ENCODE peak calls at places on chromosome 1, in ten cellular contexts. One of them, this sample, is unnamed.

GRCh38 chr1:37068897-37069296 is 34.6 kb upstream of the GRIK3 start:
- DNase-seq in CD8-positive, alpha-beta T cell: no peak
- DNase-seq in HFFc6: no peak
- DNase-seq in fibroblast of the aortic adventitia: no peak
- DNase-seq in transverse colon: no peak
- DNase-seq in GM13976: no peak
- DNase-seq in glutamatergic neuron: peak
- DNase-seq in endothelial cell of umbilical vein: no peak
- DNase-seq in brain microvascular endothelial cell: no peak
- DNase-seq in ovary: no peak
- DNase-seq in this sample: no peak

GRCh38 chr1:43632135-43632670 is 17.7 kb upstream of the KDM4A start:
- DNase-seq in transverse colon: no peak
- DNase-seq in glutamatergic neuron: no peak
- DNase-seq in ovary: no peak
- DNase-seq in HFFc6: no peak
- DNase-seq in CD8-positive, alpha-beta T cell: no peak
- DNase-seq in fibroblast of the aortic adventitia: no peak
- DNase-seq in endothelial cell of umbilical vein: no peak
- DNase-seq in brain microvascular endothelial cell: no peak
- DNase-seq in GM13976: no peak
- DNase-seq in this sample: no peak

GRCh38 chr1:44515416-44515815 is 110.4 kb downstream of the RNF220 start:
- DNase-seq in ovary: no peak
- DNase-seq in brain microvascular endothelial cell: no peak
- DNase-seq in HFFc6: peak
- DNase-seq in endothelial cell of umbilical vein: no peak
- DNase-seq in glutamatergic neuron: no peak
- DNase-seq in CD8-positive, alpha-beta T cell: no peak
- DNase-seq in GM13976: no peak
- DNase-seq in fibroblast of the aortic adventitia: peak
- DNase-seq in transverse colon: no peak
- DNase-seq in this sample: no peak

GRCh38 chr1:112706505-112707216 is at the start of gene RHOC:
- DNase-seq in brain microvascular endothelial cell: peak
- DNase-seq in GM13976: peak
- DNase-seq in glutamatergic neuron: peak
- DNase-seq in HFFc6: no peak
- DNase-seq in CD8-positive, alpha-beta T cell: peak
- DNase-seq in fibroblast of the aortic adventitia: peak
- DNase-seq in transverse colon: peak
- DNase-seq in endothelial cell of umbilical vein: no peak
- DNase-seq in ovary: peak
- DNase-seq in this sample: no peak

GRCh38 chr1:220966473-220966872 is 87.2 kb downstream of the HLX start:
- DNase-seq in brain microvascular endothelial cell: no peak
- DNase-seq in endothelial cell of umbilical vein: no peak
- DNase-seq in CD8-positive, alpha-beta T cell: no peak
- DNase-seq in HFFc6: no peak
- DNase-seq in ovary: no peak
- DNase-seq in fibroblast of the aortic adventitia: no peak
- DNase-seq in GM13976: no peak
- DNase-seq in glutamatergic neuron: no peak
- DNase-seq in transverse colon: no peak
- DNase-seq in this sample: no peak

GRCh38 chr1:78279051-78279450 is 211.7 kb upstream of the PTGFR start:
- DNase-seq in ovary: no peak
- DNase-seq in brain microvascular endothelial cell: peak
- DNase-seq in endothelial cell of umbilical vein: no peak
- DNase-seq in fibroblast of the aortic adventitia: peak
- DNase-seq in GM13976: no peak
- DNase-seq in glutamatergic neuron: no peak
- DNase-seq in transverse colon: no peak
- DNase-seq in CD8-positive, alpha-beta T cell: no peak
- DNase-seq in HFFc6: peak
- DNase-seq in this sample: no peak

GRCh38 chr1:109625176-109625575 is 5.5 kb downstream of the AMPD2 start:
- DNase-seq in transverse colon: no peak
- DNase-seq in GM13976: no peak
- DNase-seq in fibroblast of the aortic adventitia: no peak
- DNase-seq in glutamatergic neuron: no peak
- DNase-seq in ovary: no peak
- DNase-seq in HFFc6: no peak
- DNase-seq in CD8-positive, alpha-beta T cell: no peak
- DNase-seq in brain microvascular endothelial cell: no peak
- DNase-seq in endothelial cell of umbilical vein: no peak
- DNase-seq in this sample: no peak

GRCh38 chr1:186404454-186405051 is 28.9 kb downstream of the ODR4 start:
- DNase-seq in CD8-positive, alpha-beta T cell: no peak
- DNase-seq in glutamatergic neuron: no peak
- DNase-seq in endothelial cell of umbilical vein: peak
- DNase-seq in brain microvascular endothelial cell: peak
- DNase-seq in transverse colon: no peak
- DNase-seq in HFFc6: peak
- DNase-seq in fibroblast of the aortic adventitia: peak
- DNase-seq in GM13976: peak
- DNase-seq in ovary: no peak
- DNase-seq in this sample: no peak

GRCh38 chr1:33256335-33256700 is at the start of gene ZNF362:
- DNase-seq in HFFc6: peak
- DNase-seq in endothelial cell of umbilical vein: peak
- DNase-seq in GM13976: peak
- DNase-seq in glutamatergic neuron: peak
- DNase-seq in transverse colon: peak
- DNase-seq in brain microvascular endothelial cell: peak
- DNase-seq in fibroblast of the aortic adventitia: peak
- DNase-seq in ovary: peak
- DNase-seq in CD8-positive, alpha-beta T cell: peak
- DNase-seq in this sample: no peak

GRCh38 chr1:11651017-11651416 is 3.2 kb downstream of the FBXO2 start:
- DNase-seq in CD8-positive, alpha-beta T cell: no peak
- DNase-seq in HFFc6: no peak
- DNase-seq in transverse colon: no peak
- DNase-seq in fibroblast of the aortic adventitia: no peak
- DNase-seq in GM13976: no peak
- DNase-seq in glutamatergic neuron: no peak
- DNase-seq in brain microvascular endothelial cell: no peak
- DNase-seq in endothelial cell of umbilical vein: no peak
- DNase-seq in ovary: no peak
- DNase-seq in this sample: no peak

GRCh38 chr1:11649624-11650330 is 4.5 kb downstream of the FBXO2 start:
- DNase-seq in ovary: no peak
- DNase-seq in fibroblast of the aortic adventitia: no peak
- DNase-seq in HFFc6: no peak
- DNase-seq in brain microvascular endothelial cell: no peak
- DNase-seq in transverse colon: no peak
- DNase-seq in GM13976: no peak
- DNase-seq in glutamatergic neuron: no peak
- DNase-seq in endothelial cell of umbilical vein: no peak
- DNase-seq in CD8-positive, alpha-beta T cell: no peak
- DNase-seq in this sample: no peak

GRCh38 chr1:11648732-11649158 is 5.5 kb downstream of the FBXO2 start:
- DNase-seq in CD8-positive, alpha-beta T cell: peak
- DNase-seq in fibroblast of the aortic adventitia: no peak
- DNase-seq in ovary: no peak
- DNase-seq in transverse colon: peak
- DNase-seq in endothelial cell of umbilical vein: no peak
- DNase-seq in glutamatergic neuron: no peak
- DNase-seq in HFFc6: no peak
- DNase-seq in GM13976: no peak
- DNase-seq in brain microvascular endothelial cell: no peak
- DNase-seq in this sample: no peak

GRCh38 chr1:11649237-11649623 is 5.0 kb downstream of the FBXO2 start:
- DNase-seq in transverse colon: no peak
- DNase-seq in HFFc6: no peak
- DNase-seq in brain microvascular endothelial cell: no peak
- DNase-seq in GM13976: no peak
- DNase-seq in endothelial cell of umbilical vein: no peak
- DNase-seq in ovary: no peak
- DNase-seq in CD8-positive, alpha-beta T cell: no peak
- DNase-seq in glutamatergic neuron: no peak
- DNase-seq in fibroblast of the aortic adventitia: no peak
- DNase-seq in this sample: no peak

GRCh38 chr1:11650331-11650991 is 3.8 kb downstream of the FBXO2 start:
- DNase-seq in transverse colon: peak
- DNase-seq in HFFc6: peak
- DNase-seq in CD8-positive, alpha-beta T cell: peak
- DNase-seq in endothelial cell of umbilical vein: peak
- DNase-seq in brain microvascular endothelial cell: peak
- DNase-seq in GM13976: peak
- DNase-seq in ovary: peak
- DNase-seq in fibroblast of the aortic adventitia: peak
- DNase-seq in glutamatergic neuron: peak
- DNase-seq in this sample: no peak
- TF ChIP-seq CTCF in transverse colon: peak
- TF ChIP-seq CTCF in HFFc6: peak
- TF ChIP-seq CTCF in CD8-positive, alpha-beta T cell: peak
- TF ChIP-seq CTCF in endothelial cell of umbilical vein: peak
- TF ChIP-seq CTCF in brain microvascular endothelial cell: peak
- TF ChIP-seq CTCF in GM13976: peak
- TF ChIP-seq CTCF in ovary: peak
- TF ChIP-seq CTCF in fibroblast of the aortic adventitia: peak
- TF ChIP-seq CTCF in glutamatergic neuron: peak
- TF ChIP-seq CTCF in this sample: peak

GRCh38 chr1:245717611-245718010 is 562.8 kb downstream of the KIF26B start:
- DNase-seq in brain microvascular endothelial cell: no peak
- DNase-seq in CD8-positive, alpha-beta T cell: no peak
- DNase-seq in GM13976: no peak
- DNase-seq in transverse colon: no peak
- DNase-seq in HFFc6: no peak
- DNase-seq in glutamatergic neuron: no peak
- DNase-seq in fibroblast of the aortic adventitia: no peak
- DNase-seq in endothelial cell of umbilical vein: no peak
- DNase-seq in ovary: no peak
- DNase-seq in this sample: no peak
- TF ChIP-seq CTCF in brain microvascular endothelial cell: no peak
- TF ChIP-seq CTCF in CD8-positive, alpha-beta T cell: no peak
- TF ChIP-seq CTCF in GM13976: no peak
- TF ChIP-seq CTCF in transverse colon: no peak
- TF ChIP-seq CTCF in HFFc6: no peak
- TF ChIP-seq CTCF in glutamatergic neuron: no peak
- TF ChIP-seq CTCF in fibroblast of the aortic adventitia: no peak
- TF ChIP-seq CTCF in endothelial cell of umbilical vein: no peak
- TF ChIP-seq CTCF in ovary: no peak
- TF ChIP-seq CTCF in this sample: no peak

DNA sequence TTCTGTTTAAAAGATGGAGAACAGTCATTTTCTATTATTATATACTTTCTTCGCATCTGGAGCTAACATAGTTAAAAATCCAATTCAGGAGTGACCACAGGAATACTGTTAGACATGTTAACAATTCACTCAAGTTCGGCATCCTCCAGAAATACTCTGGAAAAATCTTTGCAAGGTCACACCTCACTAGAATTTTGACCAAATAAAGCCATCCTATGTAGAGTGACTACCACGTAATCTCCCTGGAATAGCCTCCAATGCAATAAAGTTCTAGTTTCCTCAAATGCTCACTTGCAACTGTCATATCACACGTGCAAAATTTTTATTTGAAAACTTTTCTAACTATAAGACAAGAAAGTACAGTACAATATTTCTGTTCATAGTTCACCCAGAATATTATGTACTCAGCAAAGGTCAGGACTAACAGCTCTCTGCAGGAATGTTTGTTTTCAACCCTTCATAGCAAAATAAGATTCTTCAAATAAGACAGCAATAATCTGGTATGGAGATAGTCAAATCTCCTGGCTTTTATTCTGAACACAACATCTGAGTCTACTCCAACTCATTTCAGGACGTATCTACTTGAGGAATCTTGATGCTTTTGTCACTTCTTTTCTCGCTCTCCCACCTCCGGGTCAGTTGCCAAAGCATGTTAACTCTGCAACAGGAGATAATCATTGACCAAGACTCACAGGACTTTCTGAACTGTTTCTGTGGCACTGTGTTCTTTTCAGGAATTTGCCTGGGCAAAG is 82.6 kb downstream of the GDAP2 start:
- DNase-seq in transverse colon: no peak
- DNase-seq in HFFc6: no peak
- DNase-seq in endothelial cell of umbilical vein: no peak
- DNase-seq in ovary: no peak
- DNase-seq in glutamatergic neuron: no peak
- DNase-seq in brain microvascular endothelial cell: no peak
- DNase-seq in GM13976: no peak
- DNase-seq in fibroblast of the aortic adventitia: no peak
- DNase-seq in CD8-positive, alpha-beta T cell: no peak
- DNase-seq in this sample: no peak
- TF ChIP-seq CTCF in transverse colon: no peak
- TF ChIP-seq CTCF in HFFc6: no peak
- TF ChIP-seq CTCF in endothelial cell of umbilical vein: no peak
- TF ChIP-seq CTCF in ovary: no peak
- TF ChIP-seq CTCF in glutamatergic neuron: no peak
- TF ChIP-seq CTCF in brain microvascular endothelial cell: no peak
- TF ChIP-seq CTCF in GM13976: no peak
- TF ChIP-seq CTCF in fibroblast of the aortic adventitia: no peak
- TF ChIP-seq CTCF in CD8-positive, alpha-beta T cell: no peak
- TF ChIP-seq CTCF in this sample: no peak

GRCh38 chr1:230277201-230277771 is 148.8 kb downstream of the PGBD5 start:
- DNase-seq in brain microvascular endothelial cell: no peak
- DNase-seq in endothelial cell of umbilical vein: no peak
- DNase-seq in transverse colon: no peak
- DNase-seq in ovary: peak
- DNase-seq in GM13976: no peak
- DNase-seq in fibroblast of the aortic adventitia: no peak
- DNase-seq in CD8-positive, alpha-beta T cell: no peak
- DNase-seq in HFFc6: no peak
- DNase-seq in glutamatergic neuron: no peak
- DNase-seq in this sample: no peak
- TF ChIP-seq CTCF in brain microvascular endothelial cell: peak
- TF ChIP-seq CTCF in endothelial cell of umbilical vein: no peak
- TF ChIP-seq CTCF in transverse colon: no peak
- TF ChIP-seq CTCF in ovary: no peak
- TF ChIP-seq CTCF in GM13976: no peak
- TF ChIP-seq CTCF in fibroblast of the aortic adventitia: no peak
- TF ChIP-seq CTCF in CD8-positive, alpha-beta T cell: no peak
- TF ChIP-seq CTCF in HFFc6: no peak
- TF ChIP-seq CTCF in glutamatergic neuron: no peak
- TF ChIP-seq CTCF in this sample: no peak

DNA sequence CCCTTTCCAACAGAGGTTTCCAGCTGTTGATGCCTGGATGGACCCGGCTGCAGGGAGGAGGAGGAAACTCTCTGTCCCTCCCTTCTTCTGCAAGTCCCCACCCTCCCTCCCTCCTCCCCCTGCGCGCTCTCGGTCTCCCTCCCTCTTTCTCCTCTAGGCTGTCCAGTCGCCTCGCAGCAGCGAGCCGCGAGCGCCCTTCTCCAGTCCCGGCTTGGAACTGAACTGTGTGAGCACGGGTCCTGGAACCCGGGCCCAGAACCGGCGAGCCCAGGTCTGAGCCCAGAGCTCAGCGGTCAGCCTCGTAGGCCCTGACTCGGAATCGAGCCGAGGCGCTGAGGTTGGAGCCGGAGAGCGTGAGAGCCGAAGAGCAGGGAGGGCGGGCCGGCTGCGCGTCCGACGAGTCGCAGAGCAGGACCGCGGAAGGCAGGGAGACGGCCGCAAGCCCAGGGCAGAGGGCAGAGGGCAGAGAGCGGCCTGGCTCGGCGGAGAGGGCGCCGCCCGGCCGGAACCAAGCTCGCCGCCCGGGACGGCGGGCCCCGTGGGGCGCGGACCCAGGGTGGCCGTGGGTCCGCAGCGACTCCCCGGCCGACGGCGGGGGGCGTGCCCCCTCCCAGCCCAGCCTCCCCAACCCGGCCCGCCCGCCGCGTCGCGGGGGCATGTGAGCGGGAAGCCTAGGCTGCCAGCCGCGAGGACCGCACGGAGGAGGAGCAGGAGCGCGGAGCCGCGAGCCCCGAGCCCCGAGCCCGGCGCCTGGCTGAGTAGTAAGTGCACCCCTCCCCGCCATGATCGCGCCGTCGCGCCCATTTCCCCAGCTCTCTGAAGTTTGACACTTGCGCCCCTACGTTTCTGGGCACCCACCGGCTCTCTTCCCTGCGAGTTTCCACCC is at the start of gene SOX13:
- DNase-seq in HFFc6: peak
- DNase-seq in fibroblast of the aortic adventitia: peak
- DNase-seq in glutamatergic neuron: peak
- DNase-seq in transverse colon: peak
- DNase-seq in brain microvascular endothelial cell: peak
- DNase-seq in GM13976: peak
- DNase-seq in ovary: peak
- DNase-seq in CD8-positive, alpha-beta T cell: peak
- DNase-seq in endothelial cell of umbilical vein: peak
- DNase-seq in this sample: no peak
- TF ChIP-seq CTCF in HFFc6: peak
- TF ChIP-seq CTCF in fibroblast of the aortic adventitia: peak
- TF ChIP-seq CTCF in glutamatergic neuron: no peak
- TF ChIP-seq CTCF in transverse colon: no peak
- TF ChIP-seq CTCF in brain microvascular endothelial cell: peak
- TF ChIP-seq CTCF in GM13976: no peak
- TF ChIP-seq CTCF in ovary: no peak
- TF ChIP-seq CTCF in CD8-positive, alpha-beta T cell: no peak
- TF ChIP-seq CTCF in endothelial cell of umbilical vein: peak
- TF ChIP-seq CTCF in this sample: no peak

This sample was measured in omental fat pad.